ENCODE peak calls at places on chromosomes 16 and 17, in seven cellular contexts. F, O, Q, G, A, U and K are unnamed samples.
A peak's percentile ranks its signal among the peaks of the same experiment; 100 is the strongest.

GRCh38 chr16:67965668-67966548 is 2.5 kb downstream of the SLC12A4 start:
- DNase-seq in F (no peak), O (no peak), Q (no peak), G (no peak), A (no peak), U (no peak), K (no peak)

GRCh38 chr16:17417740-17418139 is 53.0 kb downstream of the XYLT1 start:
- DNase-seq in F (peak; percentile 21), O (no peak), Q (no peak), G (no peak), A (no peak), U (no peak), K (no peak)

GRCh38 chr17:321386-321941 is 31.1 kb downstream of the RPH3AL start:
- DNase-seq in F (no peak), O (no peak), Q (no peak), G (no peak), A (no peak), U (no peak), K (no peak)

GRCh38 chr17:17516941-17517720 is 20.9 kb upstream of the RASD1 start:
- DNase-seq in F (no peak), O (no peak), Q (no peak), G (no peak), A (no peak), U (no peak), K (no peak)

GRCh38 chr16:77834600-77834963 is 46.2 kb downstream of the VAT1L start:
- DNase-seq in F (no peak), O (peak; percentile 74), Q (no peak), G (no peak), A (no peak), U (no peak), K (no peak)

GRCh38 chr17:68296217-68297140 is 5.2 kb downstream of the ARSG start:
- DNase-seq in F (peak; percentile 52), O (no peak), Q (no peak), G (no peak), A (no peak), U (no peak), K (no peak)

GRCh38 chr17:34840758-34841157 is 120.5 kb downstream of the CCT6B start:
- DNase-seq in F (no peak), O (no peak), Q (no peak), G (no peak), A (no peak), U (no peak), K (no peak)

GRCh38 chr17:43360376-43360738 is 38.4 kb upstream of the ARL4D start:
- DNase-seq in F (peak; percentile 72), O (peak; percentile 73), Q (no peak), G (no peak), A (no peak), U (no peak), K (no peak)

GRCh38 chr17:80217703-80218362 is 2.3 kb downstream of the SGSH start:
- DNase-seq in F (no peak), O (no peak), Q (no peak), G (no peak), A (no peak), U (no peak), K (no peak)

GRCh38 chr16:4273858-4274291 is 1.1 kb upstream of the TFAP4 start:
- DNase-seq in F (peak; percentile 55), O (no peak), Q (no peak), G (peak; percentile 76), A (peak; percentile 81), U (no peak), K (no peak)

GRCh38 chr16:57826706-57827625 is 24.7 kb upstream of the KIFC3 start:
- DNase-seq in F (no peak), O (no peak), Q (no peak), G (no peak), A (no peak), U (no peak), K (no peak)

GRCh38 chr16:73432794-73433455 is 385.0 kb upstream of the ZFHX3 start:
- DNase-seq in F (no peak), O (no peak), Q (no peak), G (no peak), A (no peak), U (no peak), K (no peak)

GRCh38 chr16:69316595-69317034 is 5.5 kb downstream of the VPS4A start:
- DNase-seq in F (no peak), O (no peak), Q (no peak), G (no peak), A (no peak), U (no peak), K (no peak)

GRCh38 chr16:57755726-57756423 is 20.3 kb downstream of the KATNB1 start:
- DNase-seq in F (no peak), O (no peak), Q (no peak), G (no peak), A (peak; percentile 35), U (no peak), K (no peak)

GRCh38 chr17:27849474-27850185 is 43.5 kb downstream of the LYRM9 start:
- DNase-seq in F (no peak), O (no peak), Q (no peak), G (no peak), A (no peak), U (no peak), K (no peak)

GRCh38 chr17:78484300-78485159 is 92.7 kb downstream of the DNAH17 start:
- DNase-seq in F (peak; percentile 51), O (peak; percentile 6), Q (no peak), G (peak; percentile 69), A (peak; percentile 57), U (no peak), K (no peak)
- H3K27ac ChIP-seq in F (no peak overlapping the region), O (no peak overlapping the region), Q (peak overlapping the region; percentile 89), G (no peak overlapping the region), A (no peak overlapping the region), U (no peak overlapping the region), K (no peak overlapping the region)

GRCh38 chr17:61209524-61209923 is 190.1 kb upstream of the TBX2 start:
- DNase-seq in F (no peak), O (no peak), Q (no peak), G (peak; percentile 43), A (no peak), U (no peak), K (no peak)
- H3K27ac ChIP-seq in F (peak overlapping the region; percentile 61), O (no peak overlapping the region), Q (no peak overlapping the region), G (no peak overlapping the region), A (peak overlapping the region; percentile 78), U (no peak overlapping the region), K (peak overlapping the region; percentile 86)

GRCh38 chr16:88753600-88753999 is 31.4 kb downstream of the PIEZO1 start:
- DNase-seq in F (no peak), O (no peak), Q (no peak), G (no peak), A (no peak), U (no peak), K (no peak)
- H3K27ac ChIP-seq in F (peak overlapping the region; percentile 11), O (no peak overlapping the region), Q (no peak overlapping the region), G (no peak overlapping the region), A (no peak overlapping the region), U (no peak overlapping the region), K (no peak overlapping the region)

GRCh38 chr16:85777583-85778310 is 21.6 kb downstream of the EMC8 start:
- DNase-seq in F (no peak), O (no peak), Q (no peak), G (no peak), A (no peak), U (no peak), K (no peak)
- H3K27ac ChIP-seq in F (no peak overlapping the region), O (no peak overlapping the region), Q (no peak overlapping the region), G (no peak overlapping the region), A (no peak overlapping the region), U (no peak overlapping the region), K (no peak overlapping the region)

GRCh38 chr17:82053556-82054263 is 2.0 kb downstream of the GPS1 start:
- DNase-seq in F (no peak), O (no peak), Q (no peak), G (no peak), A (no peak), U (no peak), K (no peak)

GRCh38 chr17:82050761-82051641 is 610 bp downstream of the RFNG start:
- DNase-seq in F (no peak), O (no peak), Q (no peak), G (no peak), A (no peak), U (no peak), K (no peak)

GRCh38 chr17:82052638-82053059 is 951 bp downstream of the GPS1 start:
- DNase-seq in F (no peak), O (no peak), Q (no peak), G (no peak), A (no peak), U (no peak), K (no peak)

GRCh38 chr17:82053130-82053529 is 1.4 kb downstream of the GPS1 start:
- DNase-seq in F (no peak), O (no peak), Q (no peak), G (no peak), A (no peak), U (no peak), K (no peak)

DNA sequence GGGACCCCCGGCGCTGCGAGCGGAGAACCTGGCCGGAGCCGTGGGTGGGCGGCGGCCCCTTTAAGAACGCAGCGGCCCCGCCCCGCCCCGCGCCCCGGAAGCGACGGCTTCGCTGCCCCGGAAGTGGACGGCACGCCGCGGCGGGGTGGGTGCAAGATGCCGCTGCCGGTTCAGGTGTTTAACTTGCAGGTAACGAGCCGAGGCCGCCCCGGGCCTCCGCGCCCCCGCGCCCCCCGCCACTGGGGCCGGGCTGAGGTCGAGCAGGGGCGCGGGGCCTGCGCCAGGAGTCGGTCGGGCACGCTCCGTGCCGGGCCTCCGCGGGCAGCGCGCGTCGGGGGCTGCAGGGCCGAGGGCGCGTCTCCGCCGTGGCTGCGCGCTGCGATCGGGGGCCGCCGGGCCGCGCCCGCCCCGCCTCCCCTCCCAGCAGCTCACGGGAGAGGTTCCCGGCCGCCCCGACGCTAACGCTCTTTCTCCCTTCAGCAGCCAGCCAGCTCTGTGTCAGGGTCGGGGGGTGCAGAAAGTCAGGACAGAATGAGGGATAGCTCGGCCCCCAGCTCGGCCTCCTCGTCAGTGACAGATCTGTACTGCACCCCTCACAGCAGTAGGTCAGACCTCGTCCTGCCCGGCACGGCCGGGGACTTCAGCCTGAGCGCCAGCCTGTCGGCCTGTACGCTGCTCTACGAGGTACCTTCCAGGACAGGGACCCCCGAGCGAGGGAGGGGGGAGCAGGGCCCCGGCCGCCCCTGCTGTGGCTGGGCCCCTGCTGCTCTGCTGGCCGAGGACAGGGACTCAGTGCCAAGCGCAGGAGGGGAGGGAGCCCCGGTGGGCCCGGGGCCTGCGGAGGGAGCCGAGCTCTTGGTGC is at the start of the genes GPS1 and RFNG:
- DNase-seq in F (peak; percentile 87), O (no peak), Q (no peak), G (peak; percentile 83), A (peak; percentile 88), U (no peak), K (peak; percentile 77)
- H3K27ac ChIP-seq in F (peak within 1 kb of the TSS; percentile 76), O (peak within 1 kb of the TSS; percentile 21), Q (peak within 1 kb of the TSS; percentile 52), G (no peak within 1 kb of the TSS), A (peak within 1 kb of the TSS; percentile 74), U (peak within 1 kb of the TSS; percentile 11), K (no peak within 1 kb of the TSS)